ENCODE peak calls at places on chromosome 19, in nine cellular contexts. M is Peyer's patch, N is DND-41, L is tibial artery, T is kidney, D is cardiac muscle cell, Z is thoracic aorta, H is astrocyte, O is body of pancreas. B is an unnamed sample. For H3K9me3 and H3K4me1, the result is how much of the 10 kb centered on the place peaks cover.

GRCh38 chr19:10408511-10409291 is 5.4 kb upstream of the CDC37 start:
- DNase-seq in M (peak), N (peak), L (no peak), T (no peak), D (no peak), Z (no peak), H (no peak), O (peak), B (peak)

GRCh38 chr19:1283207-1283916 is 2.3 kb upstream of the EFNA2 start:
- DNase-seq in M (no peak), N (no peak), L (no peak), T (peak), D (no peak), Z (no peak), H (no peak), O (no peak), B (no peak)

GRCh38 chr19:46133101-46133627 is 8.7 kb upstream of the IGFL3 start:
- DNase-seq in M (no peak), N (no peak), L (no peak), T (no peak), D (peak), Z (no peak), H (peak), O (peak), B (no peak)

GRCh38 chr19:40348961-40349507 is 539 bp downstream of the PLD3 start:
- DNase-seq in M (no peak), N (no peak), L (no peak), T (no peak), D (no peak), Z (no peak), H (peak), O (peak), B (no peak)

GRCh38 chr19:49425922-49426592 is 869 bp downstream of the GFY start:
- DNase-seq in M (no peak), N (no peak), L (no peak), T (no peak), D (peak), Z (no peak), H (no peak), O (no peak), B (no peak)

GRCh38 chr19:46408611-46409039 is 4.7 kb downstream of the CCDC8 start:
- DNase-seq in M (peak), N (no peak), L (peak), T (peak), D (peak), Z (peak), H (no peak), O (peak), B (no peak)

GRCh38 chr19:6116749-6117430 is 6.6 kb upstream of the RFX2 start:
- DNase-seq in M (no peak), N (no peak), L (no peak), T (no peak), D (no peak), Z (no peak), H (no peak), O (no peak), B (no peak)

GRCh38 chr19:49335784-49336481 is 727 bp downstream of the CD37 start:
- DNase-seq in M (peak), N (no peak), L (peak), T (no peak), D (no peak), Z (no peak), H (no peak), O (no peak), B (no peak)

GRCh38 chr19:32012886-32013635 is 332.3 kb upstream of the ZNF507 start:
- DNase-seq in M (no peak), N (no peak), L (no peak), T (no peak), D (no peak), Z (no peak), H (peak), O (no peak), B (no peak)

GRCh38 chr19:27955484-27955883 is 1257.5 kb downstream of the UQCRFS1 start:
- DNase-seq in M (no peak), N (no peak), L (no peak), T (no peak), D (no peak), Z (no peak), H (no peak), O (no peak), B (no peak)

GRCh38 chr19:845707-846481 is 5.1 kb downstream of the PRTN3 start:
- DNase-seq in M (no peak), N (no peak), L (no peak), T (no peak), D (no peak), Z (no peak), H (no peak), O (no peak), B (no peak)

GRCh38 chr19:16859626-16860025 is 29.2 kb upstream of the F2RL3 start:
- DNase-seq in M (no peak), N (no peak), L (no peak), T (no peak), D (no peak), Z (no peak), H (no peak), O (no peak), B (no peak)

GRCh38 chr19:47446534-47447469 is 24.9 kb downstream of the SLC8A2 start:
- DNase-seq in M (no peak), N (no peak), L (no peak), T (peak), D (peak), Z (no peak), H (no peak), O (no peak), B (no peak)

GRCh38 chr19:41462497-41462896 is 19.5 kb downstream of the ERICH4 start:
- DNase-seq in M (no peak), N (no peak), L (no peak), T (no peak), D (no peak), Z (no peak), H (no peak), O (no peak), B (no peak)

DNA sequence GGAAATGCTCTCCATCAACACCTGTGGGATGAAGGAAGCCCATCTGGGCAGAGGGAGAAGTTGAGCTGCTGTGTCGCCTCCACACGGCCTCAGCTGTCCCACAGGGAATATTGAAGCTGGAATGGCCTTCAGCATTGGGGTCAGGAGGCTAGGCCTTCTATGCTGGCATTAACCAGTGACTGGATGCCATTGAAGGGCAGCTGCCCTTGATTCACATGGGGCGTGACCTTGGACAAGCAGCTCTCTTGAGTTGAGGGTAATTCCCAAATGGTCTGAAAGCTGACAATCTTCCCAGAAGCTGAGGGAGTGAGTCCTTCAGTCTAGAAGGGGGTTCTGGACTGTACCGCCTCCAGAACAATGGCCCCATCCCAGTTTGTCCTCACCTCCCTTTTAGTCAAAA is 6.7 kb downstream of the BCL3 start:
- DNase-seq in M (no peak), N (no peak), L (no peak), T (peak), D (no peak), Z (no peak), H (no peak), O (peak), B (no peak)
- H3K4me3 ChIP-seq in M (no peak), N (no peak), L (peak), T (peak), D (no peak), Z (peak), H (no peak), O (no peak), B (peak)

GRCh38 chr19:9370747-9371619 is 8.2 kb downstream of the ZNF177 start:
- DNase-seq in M (no peak), N (no peak), L (no peak), T (no peak), D (no peak), Z (no peak), H (no peak), O (no peak), B (no peak)
- H3K9me3 ChIP-seq in M (under half), N (under half), L (half or more), T (half or more), D (under half), Z (half or more), H (under half), O (under half), B (under half)

GRCh38 chr19:35753634-35754364 is 3.0 kb downstream of the HSPB6 start:
- DNase-seq in M (no peak), N (no peak), L (no peak), T (peak), D (no peak), Z (no peak), H (no peak), O (no peak), B (no peak)
- H3K4me1 ChIP-seq in M (under half), N (under half), L (under half), T (under half), D (under half), Z (half or more), H (under half), O (under half), B (under half)

GRCh38 chr19:4516939-4517300 is 1.4 kb downstream of the PLIN4 start:
- DNase-seq in M (no peak), N (no peak), L (no peak), T (no peak), D (no peak), Z (no peak), H (no peak), O (no peak), B (no peak)
- H3K4me3 ChIP-seq in M (no peak), N (no peak), L (no peak), T (no peak), D (no peak), Z (no peak), H (no peak), O (no peak), B (no peak)

DNA sequence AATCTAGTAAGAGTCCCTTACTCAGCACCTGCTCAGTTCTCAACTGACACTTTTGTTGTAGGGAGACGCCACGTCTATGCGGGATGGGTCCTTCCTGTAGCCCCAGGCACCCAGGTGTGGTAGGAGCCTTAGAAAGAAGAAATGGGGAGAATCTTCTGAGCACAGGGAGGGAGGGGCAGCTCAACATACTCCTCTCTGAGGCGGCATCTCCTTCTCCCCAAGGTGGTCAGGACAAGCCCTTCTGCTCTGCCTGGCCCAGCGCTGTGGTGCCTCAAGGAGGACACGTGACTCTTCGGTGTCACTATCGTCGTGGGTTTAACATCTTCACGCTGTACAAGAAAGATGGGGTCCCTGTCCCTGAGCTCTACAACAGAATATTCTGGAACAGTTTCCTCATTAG is 1.2 kb downstream of the KIR2DL4 start:
- DNase-seq in M (no peak), N (no peak), L (no peak), T (no peak), D (no peak), Z (no peak), H (no peak), O (no peak), B (no peak)
- H3K9me3 ChIP-seq in M (under half), N (under half), L (under half), T (under half), D (under half), Z (under half), H (under half), O (under half), B (under half)

DNA sequence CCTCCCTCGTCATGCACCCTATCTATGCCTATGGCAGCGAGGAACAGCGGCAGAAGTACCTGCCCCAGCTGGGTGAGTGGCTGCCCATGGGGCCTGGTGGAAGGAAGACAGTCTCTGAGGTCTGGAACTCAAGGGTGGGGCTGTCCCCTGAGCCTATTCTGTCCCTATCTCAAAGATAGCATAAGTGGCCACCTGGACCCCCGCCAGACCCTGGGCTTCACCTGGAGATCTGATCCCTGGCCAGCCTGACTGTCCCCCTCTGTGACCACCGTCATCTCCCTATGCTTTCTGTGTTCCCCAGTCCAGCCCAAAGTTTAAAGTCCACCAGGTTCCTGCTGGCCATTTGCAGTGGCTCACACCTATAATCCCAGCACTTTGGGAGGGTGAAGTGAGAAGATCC is 2.6 kb downstream of the GCDH start:
- DNase-seq in M (no peak), N (no peak), L (no peak), T (no peak), D (no peak), Z (no peak), H (no peak), O (no peak), B (no peak)
- H3K4me1 ChIP-seq in M (under half), N (under half), L (under half), T (under half), D (under half), Z (under half), H (under half), O (under half), B (under half)

GRCh38 chr19:18434411-18435184 is 3.3 kb downstream of the ISYNA1 start:
- DNase-seq in M (peak), N (no peak), L (no peak), T (no peak), D (no peak), Z (no peak), H (no peak), O (no peak), B (no peak)

GRCh38 chr19:18432275-18433038 is 5.5 kb downstream of the ISYNA1 start:
- DNase-seq in M (no peak), N (no peak), L (peak), T (no peak), D (no peak), Z (no peak), H (no peak), O (no peak), B (no peak)

GRCh38 chr19:18435185-18435841 is 2.6 kb downstream of the ISYNA1 start:
- DNase-seq in M (peak), N (no peak), L (no peak), T (no peak), D (no peak), Z (no peak), H (no peak), O (no peak), B (no peak)

GRCh38 chr19:18433039-18433691 is 4.8 kb downstream of the ISYNA1 start:
- DNase-seq in M (peak), N (no peak), L (peak), T (peak), D (no peak), Z (no peak), H (no peak), O (no peak), B (peak)

DNA sequence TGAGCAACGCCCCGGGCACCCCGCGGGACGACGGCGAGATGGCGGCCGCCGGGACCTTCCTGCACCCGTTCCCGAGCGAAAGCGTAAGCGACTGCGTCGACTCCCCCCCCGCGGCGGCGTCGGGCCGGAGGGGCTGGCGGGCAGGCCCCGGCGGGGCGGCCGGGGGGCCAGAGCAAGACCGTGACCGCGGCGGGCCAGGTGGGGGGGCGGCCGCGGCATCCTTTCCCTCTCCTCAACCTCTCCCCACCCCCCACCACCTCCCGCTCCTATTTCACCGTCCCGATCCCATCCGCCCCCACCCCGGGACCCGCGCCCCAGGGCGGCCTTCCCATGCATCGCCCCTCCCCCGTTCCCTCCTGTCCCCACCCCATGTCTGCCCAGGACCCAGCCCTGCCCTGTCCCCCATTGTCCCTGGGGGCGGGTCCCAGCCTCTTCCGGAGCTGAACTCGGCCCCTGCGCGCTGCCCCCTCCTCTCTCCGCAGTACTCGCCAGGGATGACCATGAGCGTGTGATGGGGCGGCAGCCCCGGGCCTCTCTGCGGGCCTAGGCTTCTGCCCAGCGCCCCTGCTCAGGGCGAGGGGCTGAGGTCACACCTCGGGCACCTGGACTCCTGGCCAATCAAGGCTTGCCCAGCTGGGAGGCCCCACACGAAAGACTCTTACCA is 4.1 kb downstream of the ISYNA1 start:
- DNase-seq in M (peak), N (no peak), L (no peak), T (peak), D (peak), Z (no peak), H (no peak), O (no peak), B (no peak)
- H3K4me3 ChIP-seq in M (peak), N (no peak), L (peak), T (no peak), D (peak), Z (peak), H (no peak), O (no peak), B (no peak)

GRCh38 chr19:53237114-53237777 is 17.4 kb downstream of the ZNF677 start:
- DNase-seq in M (no peak), N (no peak), L (no peak), T (no peak), D (no peak), Z (no peak), H (no peak), O (no peak), B (no peak)
- H3K9me3 ChIP-seq in M (under half), N (under half), L (half or more), T (half or more), D (under half), Z (half or more), H (under half), O (under half), B (under half)

DNA sequence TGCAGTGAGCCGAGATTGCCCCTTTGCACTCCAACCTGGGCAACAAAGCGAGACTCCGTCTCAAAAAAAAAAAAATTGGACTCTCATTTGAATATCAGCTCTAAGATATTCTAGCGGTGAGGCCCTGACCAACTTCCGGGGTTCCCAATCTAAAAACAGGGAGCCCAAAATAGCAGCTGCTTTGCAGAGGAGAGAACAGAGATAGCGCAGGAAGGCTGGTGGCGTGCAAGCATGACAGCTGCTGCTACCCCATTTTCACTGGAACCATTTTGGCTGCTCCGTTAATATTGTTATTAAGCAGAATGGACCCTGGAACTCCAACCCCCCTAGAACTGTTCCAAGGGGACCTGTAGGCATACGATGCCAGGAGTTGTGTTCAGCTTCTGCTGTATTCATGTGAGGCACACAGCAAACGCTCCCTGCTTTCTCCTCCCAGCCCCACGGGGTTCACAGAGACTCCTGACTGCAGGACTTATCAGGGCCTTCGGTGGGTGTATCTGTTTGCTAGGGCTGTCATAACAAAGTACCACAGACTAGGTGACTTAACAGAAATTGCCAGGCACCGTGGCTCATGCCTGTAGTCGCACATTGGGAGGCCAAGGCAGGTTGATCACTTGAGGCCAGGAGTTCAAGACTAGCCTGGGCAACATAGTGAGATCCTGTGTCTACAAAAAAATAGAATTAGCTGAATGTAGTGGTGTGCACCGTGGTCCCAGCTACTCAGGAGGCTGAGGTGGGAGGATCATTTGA is 11.5 kb downstream of the STXBP2 start:
- DNase-seq in M (no peak), N (no peak), L (no peak), T (no peak), D (no peak), Z (no peak), H (no peak), O (no peak), B (no peak)
- H3K4me1 ChIP-seq in M (under half), N (under half), L (under half), T (under half), D (under half), Z (under half), H (under half), O (under half), B (under half)

B was measured in CD8-positive, alpha-beta memory T cell.